ENCODE peak calls at places on chromosomes 13 and 19, in four cellular contexts. O is Peyer's patch, L is HFF-Myc, V is NCI-H1417. C is an unnamed sample.

GRCh38 chr13:110711778-110712070 is 1.8 kb upstream of the ING1 start:
- DNase-seq in O (no peak), L (no peak), V (peak; percentile 78), C (no peak)

GRCh38 chr19:16807416-16808274 is 21.6 kb upstream of the SIN3B start:
- DNase-seq in O (no peak), L (no peak), V (no peak), C (no peak)

GRCh38 chr13:89968468-89968867 is 1379.0 kb upstream of the MIR17HG start:
- DNase-seq in O (no peak), L (no peak), V (no peak), C (no peak)

GRCh38 chr19:2603320-2603719 is 99.2 kb downstream of the GNG7 start:
- DNase-seq in O (peak; percentile 15), L (no peak), V (no peak), C (peak; percentile 39)

GRCh38 chr19:4019578-4019977 is 12.0 kb downstream of the PIAS4 start:
- DNase-seq in O (no peak), L (no peak), V (no peak), C (no peak)

GRCh38 chr19:9848060-9848459 is 12.9 kb downstream of the PIN1 start:
- DNase-seq in O (no peak), L (no peak), V (no peak), C (peak; percentile 18)

GRCh38 chr13:93355094-93355493 is 128.5 kb downstream of the GPC6 start:
- DNase-seq in O (no peak), L (no peak), V (no peak), C (no peak)

GRCh38 chr19:16266586-16266942 is 58.1 kb upstream of the KLF2 start:
- DNase-seq in O (no peak), L (no peak), V (no peak), C (no peak)

GRCh38 chr13:26719356-26719945 is 41.1 kb downstream of the GPR12 start:
- DNase-seq in O (no peak), L (peak; percentile 5), V (no peak), C (no peak)

GRCh38 chr13:31860002-31860401 is 120.7 kb downstream of the RXFP2 start:
- DNase-seq in O (no peak), L (no peak), V (no peak), C (no peak)

GRCh38 chr19:4971424-4971793 is 2.5 kb downstream of the KDM4B start:
- DNase-seq in O (no peak), L (no peak), V (peak; percentile 62), C (peak; percentile 66)

GRCh38 chr13:104327217-104327616 is 1261.0 kb upstream of the SLC10A2 start:
- DNase-seq in O (no peak), L (no peak), V (no peak), C (no peak)

GRCh38 chr13:35283856-35284255 is 192.6 kb downstream of the MAB21L1 start:
- DNase-seq in O (no peak), L (peak; percentile 31), V (no peak), C (peak; percentile 25)

GRCh38 chr13:44402902-44403719 is 29.5 kb downstream of the SERP2 start:
- DNase-seq in O (no peak), L (no peak), V (peak; percentile 81), C (peak; percentile 61)

GRCh38 chr19:7272856-7273578 is 21.2 kb downstream of the INSR start:
- DNase-seq in O (no peak), L (no peak), V (no peak), C (no peak)

GRCh38 chr13:113855931-113856715 is 7.8 kb downstream of the GAS6 start:
- DNase-seq in O (no peak), L (no peak), V (no peak), C (peak; percentile 14)

GRCh38 chr13:71464673-71465072 is 402.3 kb downstream of the DACH1 start:
- DNase-seq in O (no peak), L (no peak), V (no peak), C (no peak)

GRCh38 chr19:8361921-8362793 is 1.8 kb upstream of the ANGPTL4 start:
- DNase-seq in O (peak; percentile 56), L (peak; percentile 83), V (no peak), C (peak; percentile 89)

GRCh38 chr19:37346091-37346490 is 24.8 kb upstream of the ZNF527 start:
- DNase-seq in O (no peak), L (no peak), V (no peak), C (no peak)

GRCh38 chr19:18128044-18128443 is 24.9 kb upstream of the PIK3R2 start:
- DNase-seq in O (no peak), L (no peak), V (no peak), C (no peak)

GRCh38 chr19:18612772-18613588 is at the start of gene TMEM59L:
- DNase-seq in O (no peak), L (no peak), V (no peak), C (no peak)

GRCh38 chr19:18156841-18157464 is 4.0 kb downstream of the PIK3R2 start:
- DNase-seq in O (no peak), L (peak; percentile 81), V (peak; percentile 12), C (peak; percentile 96)

GRCh38 chr19:37655689-37656491 is 625 bp upstream of the ZFP30 start:
- DNase-seq in O (peak; percentile 74), L (peak; percentile 17), V (peak; percentile 94), C (peak; percentile 90)

GRCh38 chr19:49470615-49470978 is 3.4 kb upstream of the FLT3LG start:
- DNase-seq in O (no peak), L (no peak), V (no peak), C (no peak)

GRCh38 chr13:44313674-44314073 is 60.0 kb upstream of the SERP2 start:
- DNase-seq in O (no peak), L (peak; percentile 83), V (no peak), C (no peak)

GRCh38 chr19:12840091-12841079 is 2.1 kb downstream of the MAST1 start:
- DNase-seq in O (no peak), L (peak; percentile 40), V (peak; percentile 79), C (peak; percentile 89)

GRCh38 chr19:30227661-30228112 is 144.5 kb upstream of the ZNF536 start:
- DNase-seq in O (no peak), L (no peak), V (no peak), C (peak; percentile 75)

GRCh38 chr13:95100525-95101121 is 200.6 kb downstream of the ABCC4 start:
- DNase-seq in O (no peak), L (peak; percentile 20), V (peak; percentile 27), C (no peak)

C was measured in mucosa of descending colon.